ENCODE peak calls at places on chromosome 11, in four cellular contexts. E is SJSA1, X is endothelial cell, V is substantia nigra. O is an unnamed sample.

GRCh38 chr11:33310720-33311500 is 53.7 kb downstream of the HIPK3 start:
- DNase-seq in E (peak), X (no peak), V (no peak), O (no peak)

GRCh38 chr11:3123761-3124733 is 41.1 kb downstream of the OSBPL5 start:
- DNase-seq in E (peak), X (no peak), V (no peak), O (no peak)

GRCh38 chr11:100208207-100208606 is 478.9 kb upstream of the ARHGAP42 start:
- DNase-seq in E (no peak), X (no peak), V (no peak), O (no peak)

GRCh38 chr11:107751082-107751481 is 39.2 kb upstream of the SLN start:
- DNase-seq in E (no peak), X (no peak), V (no peak), O (no peak)

GRCh38 chr11:1453611-1454386 is 32.8 kb downstream of the MOB2 start:
- DNase-seq in E (no peak), X (peak), V (no peak), O (no peak)

GRCh38 chr11:31118566-31118965 is 251.0 kb downstream of the DCDC1 start:
- DNase-seq in E (no peak), X (no peak), V (no peak), O (peak)

GRCh38 chr11:33615751-33616150 is 84.9 kb downstream of the C11orf91 start:
- DNase-seq in E (no peak), X (no peak), V (no peak), O (no peak)

GRCh38 chr11:9726313-9727022 is 62.6 kb downstream of the SWAP70 start:
- DNase-seq in E (peak), X (no peak), V (no peak), O (no peak)

GRCh38 chr11:126341760-126342161 is 13.7 kb upstream of the ST3GAL4 start:
- DNase-seq in E (peak), X (no peak), V (no peak), O (no peak)

GRCh38 chr11:15819679-15820286 is 536.6 kb downstream of the SOX6 start:
- DNase-seq in E (peak), X (peak), V (peak), O (peak)

GRCh38 chr11:28792856-28793255 is 684.7 kb downstream of the METTL15 start:
- DNase-seq in E (no peak), X (no peak), V (no peak), O (no peak)

GRCh38 chr11:59791639-59792038 is 18.9 kb downstream of the MRPL16 start:
- DNase-seq in E (no peak), X (no peak), V (no peak), O (no peak)

GRCh38 chr11:118227865-118228785 is 3.3 kb upstream of the JAML start:
- DNase-seq in E (no peak), X (no peak), V (no peak), O (no peak)

GRCh38 chr11:78828582-78829520 is 254.2 kb upstream of the NARS2 start:
- DNase-seq in E (no peak), X (no peak), V (no peak), O (no peak)

GRCh38 chr11:94450061-94450460 is 43.6 kb downstream of the MRE11 start:
- DNase-seq in E (no peak), X (no peak), V (no peak), O (no peak)

GRCh38 chr11:75492181-75492820 is 33.4 kb downstream of the GDPD5 start:
- DNase-seq in E (no peak), X (peak), V (no peak), O (no peak)

GRCh38 chr11:69637601-69637955 is 3.4 kb upstream of the CCND1 start:
- DNase-seq in E (no peak), X (no peak), V (no peak), O (no peak)

GRCh38 chr11:110971110-110971509 is 258.9 kb upstream of the ARHGAP20 start:
- DNase-seq in E (no peak), X (no peak), V (no peak), O (no peak)

GRCh38 chr11:111819161-111820058 is 52.0 kb downstream of the ALG9 start:
- DNase-seq in E (no peak), X (no peak), V (no peak), O (no peak)

GRCh38 chr11:61679893-61680621 is at the start of gene DAGLA:
- DNase-seq in E (peak), X (peak), V (peak), O (peak)

GRCh38 chr11:46273511-46274205 is 3.8 kb upstream of the CREB3L1 start:
- DNase-seq in E (no peak), X (no peak), V (no peak), O (no peak)

GRCh38 chr11:44404323-44404705 is 94.4 kb upstream of the ALX4 start:
- DNase-seq in E (no peak), X (no peak), V (no peak), O (no peak)

GRCh38 chr11:33266418-33267215 is 9.4 kb downstream of the HIPK3 start:
- DNase-seq in E (peak), X (peak), V (no peak), O (no peak)

GRCh38 chr11:77151804-77152513 is 23.9 kb downstream of the MYO7A start:
- DNase-seq in E (no peak), X (no peak), V (no peak), O (peak)

GRCh38 chr11:130727715-130728114 is 188.6 kb downstream of the SNX19 start:
- DNase-seq in E (no peak), X (no peak), V (no peak), O (no peak)

GRCh38 chr11:118791015-118791960 is at the start of gene DDX6:
- DNase-seq in E (peak), X (peak), V (peak), O (peak)

GRCh38 chr11:42043312-42043711 is 583.9 kb upstream of the LRRC4C start:
- DNase-seq in E (no peak), X (no peak), V (no peak), O (no peak)

GRCh38 chr11:33867566-33867965 is 24.3 kb downstream of the LMO2 start:
- DNase-seq in E (no peak), X (no peak), V (no peak), O (no peak)

GRCh38 chr11:77299528-77299993 is 1.9 kb downstream of the GDPD4 start:
- DNase-seq in E (no peak), X (no peak), V (no peak), O (no peak)

GRCh38 chr11:70176940-70177689 is 26.0 kb upstream of the FADD start:
- DNase-seq in E (peak), X (peak), V (no peak), O (no peak)

GRCh38 chr11:1922411-1923113 is 3.1 kb downstream of the TNNT3 start:
- DNase-seq in E (no peak), X (no peak), V (no peak), O (no peak)

GRCh38 chr11:68373189-68373809 is 60.9 kb downstream of the LRP5 start:
- DNase-seq in E (peak), X (no peak), V (no peak), O (no peak)

GRCh38 chr11:78216021-78216420 is 27.3 kb downstream of the USP35 start:
- DNase-seq in E (no peak), X (no peak), V (no peak), O (peak)

GRCh38 chr11:130580372-130580771 is 131.9 kb downstream of the ADAMTS15 start:
- DNase-seq in E (peak), X (no peak), V (peak), O (peak)

GRCh38 chr11:134514354-134514951 is 102.4 kb upstream of the B3GAT1 start:
- DNase-seq in E (no peak), X (no peak), V (no peak), O (peak)

GRCh38 chr11:79294845-79295520 is 145.8 kb downstream of the TENM4 start:
- DNase-seq in E (no peak), X (no peak), V (no peak), O (no peak)

GRCh38 chr11:62980133-62980760 is 4.5 kb downstream of the SLC22A6 start:
- DNase-seq in E (no peak), X (peak), V (no peak), O (no peak)

GRCh38 chr11:1714908-1715885 is 18.2 kb downstream of the KRTAP5-6 start:
- DNase-seq in E (no peak), X (no peak), V (no peak), O (no peak)

GRCh38 chr11:13440100-13440855 is 22.7 kb downstream of the BTBD10 start:
- DNase-seq in E (peak), X (no peak), V (no peak), O (peak)

O was measured in dorsolateral prefrontal cortex.